ENCODE peak calls at places on chromosomes 13 and 19, in eight cellular contexts. One of them, this sample, is unnamed.

GRCh38 chr19:19436137-19436691 is 30.7 kb downstream of the GATAD2A start:
- DNase-seq in A549: no peak
- DNase-seq in heart left ventricle: no peak
- DNase-seq in ovary: no peak
- DNase-seq in body of pancreas: no peak
- DNase-seq in esophagus squamous epithelium: no peak
- DNase-seq in K562: no peak
- DNase-seq in spleen: no peak
- DNase-seq in this sample: no peak

GRCh38 chr19:1000095-1000494 is at the start of gene GRIN3B:
- DNase-seq in A549: peak; percentile 80
- DNase-seq in heart left ventricle: peak; percentile 57
- DNase-seq in ovary: no peak
- DNase-seq in body of pancreas: peak; percentile 59
- DNase-seq in esophagus squamous epithelium: no peak
- DNase-seq in K562: peak; percentile 85
- DNase-seq in spleen: peak; percentile 91
- DNase-seq in this sample: no peak

GRCh38 chr13:99970761-99971575 is 599 bp downstream of the ZIC5 start:
- DNase-seq in A549: no peak
- DNase-seq in heart left ventricle: no peak
- DNase-seq in ovary: no peak
- DNase-seq in body of pancreas: no peak
- DNase-seq in esophagus squamous epithelium: no peak
- DNase-seq in K562: peak; percentile 66
- DNase-seq in spleen: no peak
- DNase-seq in this sample: no peak

GRCh38 chr13:109869312-109870237 is 83.2 kb upstream of the IRS2 start:
- DNase-seq in A549: peak; percentile 70
- DNase-seq in heart left ventricle: peak; percentile 73
- DNase-seq in ovary: peak; percentile 86
- DNase-seq in body of pancreas: peak; percentile 93
- DNase-seq in esophagus squamous epithelium: no peak
- DNase-seq in K562: no peak
- DNase-seq in spleen: peak; percentile 76
- DNase-seq in this sample: no peak

GRCh38 chr19:1947651-1948209 is 6.8 kb downstream of the CSNK1G2 start:
- DNase-seq in A549: no peak
- DNase-seq in heart left ventricle: no peak
- DNase-seq in ovary: peak; percentile 9
- DNase-seq in body of pancreas: no peak
- DNase-seq in esophagus squamous epithelium: no peak
- DNase-seq in K562: no peak
- DNase-seq in spleen: no peak
- DNase-seq in this sample: no peak

GRCh38 chr13:63944896-63945295 is 2529.2 kb upstream of the PCDH20 start:
- DNase-seq in A549: no peak
- DNase-seq in heart left ventricle: no peak
- DNase-seq in ovary: no peak
- DNase-seq in body of pancreas: no peak
- DNase-seq in esophagus squamous epithelium: no peak
- DNase-seq in K562: no peak
- DNase-seq in spleen: no peak
- DNase-seq in this sample: no peak

GRCh38 chr19:5247957-5248705 is 92.5 kb downstream of the PTPRS start:
- DNase-seq in A549: no peak
- DNase-seq in heart left ventricle: no peak
- DNase-seq in ovary: no peak
- DNase-seq in body of pancreas: no peak
- DNase-seq in esophagus squamous epithelium: no peak
- DNase-seq in K562: no peak
- DNase-seq in spleen: no peak
- DNase-seq in this sample: no peak

GRCh38 chr13:23007430-23007829 is 173.3 kb upstream of the SGCG start:
- DNase-seq in A549: no peak
- DNase-seq in heart left ventricle: no peak
- DNase-seq in ovary: no peak
- DNase-seq in body of pancreas: no peak
- DNase-seq in esophagus squamous epithelium: no peak
- DNase-seq in K562: no peak
- DNase-seq in spleen: no peak
- DNase-seq in this sample: no peak

GRCh38 chr13:49627831-49628652 is at the start of gene ARL11:
- DNase-seq in A549: no peak
- DNase-seq in heart left ventricle: peak; percentile 68
- DNase-seq in ovary: no peak
- DNase-seq in body of pancreas: no peak
- DNase-seq in esophagus squamous epithelium: peak; percentile 50
- DNase-seq in K562: peak; percentile 47
- DNase-seq in spleen: peak; percentile 96
- DNase-seq in this sample: peak; percentile 92

GRCh38 chr13:49632156-49632555 is 3.8 kb downstream of the ARL11 start:
- DNase-seq in A549: no peak
- DNase-seq in heart left ventricle: no peak
- DNase-seq in ovary: no peak
- DNase-seq in body of pancreas: no peak
- DNase-seq in esophagus squamous epithelium: no peak
- DNase-seq in K562: no peak
- DNase-seq in spleen: no peak
- DNase-seq in this sample: no peak

GRCh38 chr13:49630580-49630979 is 2.3 kb downstream of the ARL11 start:
- DNase-seq in A549: no peak
- DNase-seq in heart left ventricle: no peak
- DNase-seq in ovary: no peak
- DNase-seq in body of pancreas: no peak
- DNase-seq in esophagus squamous epithelium: no peak
- DNase-seq in K562: no peak
- DNase-seq in spleen: no peak
- DNase-seq in this sample: no peak

GRCh38 chr13:49629947-49630346 is 1.6 kb downstream of the ARL11 start:
- DNase-seq in A549: no peak
- DNase-seq in heart left ventricle: no peak
- DNase-seq in ovary: no peak
- DNase-seq in body of pancreas: no peak
- DNase-seq in esophagus squamous epithelium: no peak
- DNase-seq in K562: no peak
- DNase-seq in spleen: no peak
- DNase-seq in this sample: no peak

DNA sequence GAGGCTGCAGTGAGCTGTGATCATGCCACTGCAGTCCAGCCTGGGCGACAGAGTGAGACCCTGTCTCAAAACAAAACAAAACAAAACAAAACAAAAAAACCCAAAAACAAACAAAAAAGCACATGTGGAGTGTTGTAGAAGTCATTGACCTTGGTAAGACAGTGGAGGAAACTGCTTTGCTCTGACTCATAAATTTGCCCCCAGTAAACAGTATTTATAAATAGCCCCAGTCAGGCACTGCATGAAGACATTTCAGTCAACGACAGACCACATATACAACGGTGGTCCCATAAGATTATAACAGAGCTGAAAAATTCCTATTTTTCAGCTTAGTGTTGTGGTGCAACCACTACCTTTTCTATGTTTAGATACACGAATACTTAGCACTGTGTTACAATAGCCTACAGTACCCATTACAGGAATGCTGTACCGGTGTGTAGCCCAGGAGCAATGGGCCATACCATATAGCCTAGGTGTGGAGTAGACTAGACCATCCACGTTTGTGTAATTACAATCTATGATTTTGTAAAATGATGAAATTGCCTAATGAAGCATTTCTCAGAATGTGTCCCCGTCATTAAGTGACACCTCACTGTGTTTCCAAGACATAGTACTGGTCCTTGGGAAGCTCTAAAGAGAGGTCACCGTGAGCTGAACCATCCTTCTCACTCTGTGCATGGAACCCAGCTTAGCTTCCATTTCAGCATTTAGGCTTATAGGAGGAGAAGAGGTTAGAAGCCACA is 1.1 kb downstream of the ARL11 start:
- DNase-seq in A549: no peak
- DNase-seq in heart left ventricle: no peak
- DNase-seq in ovary: no peak
- DNase-seq in body of pancreas: no peak
- DNase-seq in esophagus squamous epithelium: no peak
- DNase-seq in K562: no peak
- DNase-seq in spleen: no peak
- DNase-seq in this sample: no peak
- H3K4me3 ChIP-seq in A549: no peak overlapping the region
- H3K4me3 ChIP-seq in heart left ventricle: no peak overlapping the region
- H3K4me3 ChIP-seq in ovary: no peak overlapping the region
- H3K4me3 ChIP-seq in body of pancreas: no peak overlapping the region
- H3K4me3 ChIP-seq in esophagus squamous epithelium: peak overlapping the region; percentile 60
- H3K4me3 ChIP-seq in K562: no peak overlapping the region
- H3K4me3 ChIP-seq in spleen: no peak overlapping the region
- H3K4me3 ChIP-seq in this sample: no peak overlapping the region

DNA sequence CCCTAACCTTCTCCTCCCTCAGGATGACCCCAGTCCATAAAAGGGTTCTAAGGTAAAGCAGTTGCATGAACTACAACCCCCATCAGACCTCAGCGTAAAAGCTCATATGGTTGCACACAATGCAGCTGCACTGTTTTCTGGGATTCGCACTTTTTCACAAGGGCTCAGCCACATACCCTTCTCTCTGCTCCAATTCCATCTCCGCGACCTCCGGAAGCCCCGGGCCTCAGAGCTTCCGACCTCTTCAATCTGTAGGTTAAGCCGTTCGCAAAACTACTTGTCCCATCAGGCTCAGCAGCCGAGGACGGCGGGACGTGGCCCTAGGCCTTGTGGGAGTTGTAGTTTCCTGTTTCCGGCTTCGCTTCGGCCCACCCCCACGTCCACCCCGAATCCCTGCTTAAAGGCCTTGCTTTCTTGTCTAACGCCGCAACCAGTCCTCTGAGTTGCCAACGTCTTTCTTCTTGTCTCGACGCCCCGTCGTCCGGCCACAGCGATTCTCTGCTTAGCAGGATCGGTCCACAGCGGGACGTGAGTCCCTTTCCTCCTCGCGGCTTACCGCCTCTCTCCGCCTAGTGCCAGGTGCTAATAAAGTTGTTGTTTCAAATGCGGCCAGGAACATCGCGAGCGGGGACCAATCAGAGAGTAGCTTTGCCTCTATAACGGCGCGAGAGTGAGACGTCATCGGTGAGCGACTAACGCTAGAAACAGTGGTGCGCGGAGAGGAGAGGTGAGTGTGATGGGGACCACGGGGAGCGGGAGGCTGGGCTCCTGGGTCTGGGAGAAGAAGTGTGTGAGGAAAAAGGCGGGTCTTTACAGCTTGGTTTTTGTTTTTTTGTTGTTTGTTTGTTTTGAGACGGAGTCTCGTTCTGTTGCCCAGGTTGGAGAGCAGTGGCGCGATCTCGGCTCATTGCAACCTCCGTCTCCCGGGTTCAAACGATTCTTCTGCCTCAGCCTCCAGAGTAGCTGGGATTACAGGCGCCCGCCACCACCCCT is at the start of the genes PRPF31 and TFPT:
- DNase-seq in A549: peak; percentile 99
- DNase-seq in heart left ventricle: peak; percentile 97
- DNase-seq in ovary: peak; percentile 96
- DNase-seq in body of pancreas: peak; percentile 97
- DNase-seq in esophagus squamous epithelium: peak; percentile 94
- DNase-seq in K562: peak; percentile 96
- DNase-seq in spleen: peak; percentile 96
- DNase-seq in this sample: peak; percentile 98
- TF ChIP-seq POLR2A in A549: peak; percentile 78
- TF ChIP-seq POLR2A in heart left ventricle: no peak
- TF ChIP-seq POLR2A in ovary: peak; percentile 78
- TF ChIP-seq POLR2A in body of pancreas: peak; percentile 80
- TF ChIP-seq POLR2A in esophagus squamous epithelium: peak; percentile 52
- TF ChIP-seq POLR2A in K562: peak; percentile 95
- TF ChIP-seq POLR2A in spleen: peak; percentile 44
- TF ChIP-seq POLR2A in this sample: no peak

GRCh38 chr19:48645652-48646191 is at the start of gene CA11:
- DNase-seq in A549: no peak
- DNase-seq in heart left ventricle: no peak
- DNase-seq in ovary: peak; percentile 35
- DNase-seq in body of pancreas: no peak
- DNase-seq in esophagus squamous epithelium: no peak
- DNase-seq in K562: no peak
- DNase-seq in spleen: peak; percentile 76
- DNase-seq in this sample: no peak

GRCh38 chr19:48646912-48647216 is 877 bp upstream of the CA11 start:
- DNase-seq in A549: no peak
- DNase-seq in heart left ventricle: no peak
- DNase-seq in ovary: no peak
- DNase-seq in body of pancreas: no peak
- DNase-seq in esophagus squamous epithelium: no peak
- DNase-seq in K562: no peak
- DNase-seq in spleen: no peak
- DNase-seq in this sample: no peak

GRCh38 chr19:48644355-48644754 is 1.6 kb downstream of the CA11 start:
- DNase-seq in A549: no peak
- DNase-seq in heart left ventricle: peak; percentile 36
- DNase-seq in ovary: no peak
- DNase-seq in body of pancreas: no peak
- DNase-seq in esophagus squamous epithelium: no peak
- DNase-seq in K562: no peak
- DNase-seq in spleen: no peak
- DNase-seq in this sample: no peak

GRCh38 chr19:48646192-48646911 is 365 bp upstream of the CA11 start:
- DNase-seq in A549: peak; percentile 97
- DNase-seq in heart left ventricle: peak; percentile 89
- DNase-seq in ovary: peak; percentile 94
- DNase-seq in body of pancreas: peak; percentile 90
- DNase-seq in esophagus squamous epithelium: no peak
- DNase-seq in K562: peak; percentile 93
- DNase-seq in spleen: peak; percentile 97
- DNase-seq in this sample: no peak

GRCh38 chr19:48644839-48645651 is 942 bp downstream of the CA11 start:
- DNase-seq in A549: peak; percentile 86
- DNase-seq in heart left ventricle: peak; percentile 83
- DNase-seq in ovary: peak; percentile 79
- DNase-seq in body of pancreas: peak; percentile 80
- DNase-seq in esophagus squamous epithelium: no peak
- DNase-seq in K562: peak; percentile 52
- DNase-seq in spleen: peak; percentile 89
- DNase-seq in this sample: peak; percentile 93
- H3K4me3 ChIP-seq in A549: peak overlapping the region; percentile 54
- H3K4me3 ChIP-seq in heart left ventricle: peak overlapping the region; percentile 66
- H3K4me3 ChIP-seq in ovary: peak overlapping the region; percentile 56
- H3K4me3 ChIP-seq in body of pancreas: no peak overlapping the region
- H3K4me3 ChIP-seq in esophagus squamous epithelium: peak overlapping the region; percentile 80
- H3K4me3 ChIP-seq in K562: peak overlapping the region; percentile 56
- H3K4me3 ChIP-seq in spleen: peak overlapping the region; percentile 43
- H3K4me3 ChIP-seq in this sample: no peak overlapping the region

GRCh38 chr13:44312898-44313551 is 60.6 kb upstream of the SERP2 start:
- DNase-seq in A549: peak; percentile 14
- DNase-seq in heart left ventricle: no peak
- DNase-seq in ovary: no peak
- DNase-seq in body of pancreas: no peak
- DNase-seq in esophagus squamous epithelium: no peak
- DNase-seq in K562: no peak
- DNase-seq in spleen: no peak
- DNase-seq in this sample: no peak

GRCh38 chr13:44312131-44312530 is 61.5 kb upstream of the SERP2 start:
- DNase-seq in A549: no peak
- DNase-seq in heart left ventricle: no peak
- DNase-seq in ovary: no peak
- DNase-seq in body of pancreas: no peak
- DNase-seq in esophagus squamous epithelium: no peak
- DNase-seq in K562: no peak
- DNase-seq in spleen: no peak
- DNase-seq in this sample: no peak

GRCh38 chr13:44309771-44310767 is 63.6 kb upstream of the SERP2 start:
- DNase-seq in A549: no peak
- DNase-seq in heart left ventricle: peak; percentile 75
- DNase-seq in ovary: no peak
- DNase-seq in body of pancreas: no peak
- DNase-seq in esophagus squamous epithelium: no peak
- DNase-seq in K562: no peak
- DNase-seq in spleen: no peak
- DNase-seq in this sample: peak; percentile 61

GRCh38 chr13:44311011-44311481 is 62.6 kb upstream of the SERP2 start:
- DNase-seq in A549: no peak
- DNase-seq in heart left ventricle: no peak
- DNase-seq in ovary: no peak
- DNase-seq in body of pancreas: no peak
- DNase-seq in esophagus squamous epithelium: no peak
- DNase-seq in K562: no peak
- DNase-seq in spleen: no peak
- DNase-seq in this sample: peak; percentile 63

GRCh38 chr13:44313674-44314073 is 60.0 kb upstream of the SERP2 start:
- DNase-seq in A549: peak; percentile 49
- DNase-seq in heart left ventricle: no peak
- DNase-seq in ovary: no peak
- DNase-seq in body of pancreas: no peak
- DNase-seq in esophagus squamous epithelium: no peak
- DNase-seq in K562: no peak
- DNase-seq in spleen: no peak
- DNase-seq in this sample: no peak
- TF ChIP-seq POLR2A in A549: no peak
- TF ChIP-seq POLR2A in heart left ventricle: no peak
- TF ChIP-seq POLR2A in ovary: no peak
- TF ChIP-seq POLR2A in body of pancreas: no peak
- TF ChIP-seq POLR2A in esophagus squamous epithelium: no peak
- TF ChIP-seq POLR2A in K562: no peak
- TF ChIP-seq POLR2A in spleen: no peak
- TF ChIP-seq POLR2A in this sample: no peak

This sample was measured in lower leg skin.